ENCODE peak calls at places on chromosomes 1 and 21, in six cellular contexts. One of them, this sample, is unnamed.

GRCh38 chr1:203524152-203524551 is 30.2 kb downstream of the OPTC start:
- DNase-seq in activated T-helper 1 cell treated with Interleukin-2 at 50 U/mL for 16 hours: no peak
- DNase-seq in stimulated activated naive CD8-positive, alpha-beta T cell treated with anti-CD3 and anti-CD28 coated beads, Interleukin-15, Interleukin-2, amounts not matched to agents 100 U/mL and 50 U/mL, for 24 hours: no peak
- DNase-seq in activated T-cell treated with anti-CD3 and anti-CD28 coated beads for 1 hour: no peak
- DNase-seq in neural progenitor cell: no peak
- DNase-seq in EH: no peak
- DNase-seq in this sample: no peak

GRCh38 chr21:42164064-42164789 is 54.7 kb upstream of the ABCG1 start:
- DNase-seq in activated T-helper 1 cell treated with Interleukin-2 at 50 U/mL for 16 hours: peak; percentile 22
- DNase-seq in stimulated activated naive CD8-positive, alpha-beta T cell treated with anti-CD3 and anti-CD28 coated beads, Interleukin-15, Interleukin-2, amounts not matched to agents 100 U/mL and 50 U/mL, for 24 hours: peak; percentile 68
- DNase-seq in activated T-cell treated with anti-CD3 and anti-CD28 coated beads for 1 hour: peak; percentile 33
- DNase-seq in neural progenitor cell: peak; percentile 44
- DNase-seq in EH: peak; percentile 9
- DNase-seq in this sample: peak; percentile 78

GRCh38 chr1:109277434-109278204 is 5.3 kb downstream of the PSRC1 start:
- DNase-seq in activated T-helper 1 cell treated with Interleukin-2 at 50 U/mL for 16 hours: peak; percentile 27
- DNase-seq in stimulated activated naive CD8-positive, alpha-beta T cell treated with anti-CD3 and anti-CD28 coated beads, Interleukin-15, Interleukin-2, amounts not matched to agents 100 U/mL and 50 U/mL, for 24 hours: peak; percentile 81
- DNase-seq in activated T-cell treated with anti-CD3 and anti-CD28 coated beads for 1 hour: peak; percentile 51
- DNase-seq in neural progenitor cell: peak; percentile 82
- DNase-seq in EH: peak; percentile 71
- DNase-seq in this sample: peak; percentile 91

GRCh38 chr1:168583571-168583970 is 7.2 kb downstream of the XCL1 start:
- DNase-seq in activated T-helper 1 cell treated with Interleukin-2 at 50 U/mL for 16 hours: no peak
- DNase-seq in stimulated activated naive CD8-positive, alpha-beta T cell treated with anti-CD3 and anti-CD28 coated beads, Interleukin-15, Interleukin-2, amounts not matched to agents 100 U/mL and 50 U/mL, for 24 hours: no peak
- DNase-seq in activated T-cell treated with anti-CD3 and anti-CD28 coated beads for 1 hour: no peak
- DNase-seq in neural progenitor cell: no peak
- DNase-seq in EH: no peak
- DNase-seq in this sample: no peak

GRCh38 chr21:44686000-44686781 is 4.2 kb upstream of the KRTAP12-1 start:
- DNase-seq in activated T-helper 1 cell treated with Interleukin-2 at 50 U/mL for 16 hours: no peak
- DNase-seq in stimulated activated naive CD8-positive, alpha-beta T cell treated with anti-CD3 and anti-CD28 coated beads, Interleukin-15, Interleukin-2, amounts not matched to agents 100 U/mL and 50 U/mL, for 24 hours: no peak
- DNase-seq in activated T-cell treated with anti-CD3 and anti-CD28 coated beads for 1 hour: no peak
- DNase-seq in neural progenitor cell: peak; percentile 78
- DNase-seq in EH: no peak
- DNase-seq in this sample: no peak

GRCh38 chr1:35600593-35600992 is 27.5 kb downstream of the TFAP2E start:
- DNase-seq in activated T-helper 1 cell treated with Interleukin-2 at 50 U/mL for 16 hours: no peak
- DNase-seq in stimulated activated naive CD8-positive, alpha-beta T cell treated with anti-CD3 and anti-CD28 coated beads, Interleukin-15, Interleukin-2, amounts not matched to agents 100 U/mL and 50 U/mL, for 24 hours: no peak
- DNase-seq in activated T-cell treated with anti-CD3 and anti-CD28 coated beads for 1 hour: no peak
- DNase-seq in neural progenitor cell: no peak
- DNase-seq in EH: no peak
- DNase-seq in this sample: no peak

GRCh38 chr1:118504231-118504644 is 319.2 kb upstream of the SPAG17 start:
- DNase-seq in activated T-helper 1 cell treated with Interleukin-2 at 50 U/mL for 16 hours: no peak
- DNase-seq in stimulated activated naive CD8-positive, alpha-beta T cell treated with anti-CD3 and anti-CD28 coated beads, Interleukin-15, Interleukin-2, amounts not matched to agents 100 U/mL and 50 U/mL, for 24 hours: no peak
- DNase-seq in activated T-cell treated with anti-CD3 and anti-CD28 coated beads for 1 hour: no peak
- DNase-seq in neural progenitor cell: no peak
- DNase-seq in EH: no peak
- DNase-seq in this sample: no peak

GRCh38 chr1:95953005-95953404 is 719.0 kb downstream of the RWDD3 start:
- DNase-seq in activated T-helper 1 cell treated with Interleukin-2 at 50 U/mL for 16 hours: no peak
- DNase-seq in stimulated activated naive CD8-positive, alpha-beta T cell treated with anti-CD3 and anti-CD28 coated beads, Interleukin-15, Interleukin-2, amounts not matched to agents 100 U/mL and 50 U/mL, for 24 hours: no peak
- DNase-seq in activated T-cell treated with anti-CD3 and anti-CD28 coated beads for 1 hour: no peak
- DNase-seq in neural progenitor cell: peak; percentile 37
- DNase-seq in EH: no peak
- DNase-seq in this sample: peak; percentile 12

GRCh38 chr1:18575620-18576019 is 55.0 kb upstream of the PAX7 start:
- DNase-seq in activated T-helper 1 cell treated with Interleukin-2 at 50 U/mL for 16 hours: peak; percentile 5
- DNase-seq in stimulated activated naive CD8-positive, alpha-beta T cell treated with anti-CD3 and anti-CD28 coated beads, Interleukin-15, Interleukin-2, amounts not matched to agents 100 U/mL and 50 U/mL, for 24 hours: no peak
- DNase-seq in activated T-cell treated with anti-CD3 and anti-CD28 coated beads for 1 hour: peak; percentile 41
- DNase-seq in neural progenitor cell: peak; percentile 90
- DNase-seq in EH: no peak
- DNase-seq in this sample: peak; percentile 82

GRCh38 chr1:160206421-160207117 is 1.4 kb downstream of the PEA15 start:
- DNase-seq in activated T-helper 1 cell treated with Interleukin-2 at 50 U/mL for 16 hours: no peak
- DNase-seq in stimulated activated naive CD8-positive, alpha-beta T cell treated with anti-CD3 and anti-CD28 coated beads, Interleukin-15, Interleukin-2, amounts not matched to agents 100 U/mL and 50 U/mL, for 24 hours: no peak
- DNase-seq in activated T-cell treated with anti-CD3 and anti-CD28 coated beads for 1 hour: no peak
- DNase-seq in neural progenitor cell: peak; percentile 17
- DNase-seq in EH: peak; percentile 97
- DNase-seq in this sample: no peak

GRCh38 chr1:54885863-54886723 is 902 bp downstream of the DHCR24 start:
- DNase-seq in activated T-helper 1 cell treated with Interleukin-2 at 50 U/mL for 16 hours: no peak
- DNase-seq in stimulated activated naive CD8-positive, alpha-beta T cell treated with anti-CD3 and anti-CD28 coated beads, Interleukin-15, Interleukin-2, amounts not matched to agents 100 U/mL and 50 U/mL, for 24 hours: no peak
- DNase-seq in activated T-cell treated with anti-CD3 and anti-CD28 coated beads for 1 hour: no peak
- DNase-seq in neural progenitor cell: peak; percentile 31
- DNase-seq in EH: no peak
- DNase-seq in this sample: peak; percentile 75

GRCh38 chr1:158357441-158357840 is 3.7 kb downstream of the CD1E start:
- DNase-seq in activated T-helper 1 cell treated with Interleukin-2 at 50 U/mL for 16 hours: no peak
- DNase-seq in stimulated activated naive CD8-positive, alpha-beta T cell treated with anti-CD3 and anti-CD28 coated beads, Interleukin-15, Interleukin-2, amounts not matched to agents 100 U/mL and 50 U/mL, for 24 hours: no peak
- DNase-seq in activated T-cell treated with anti-CD3 and anti-CD28 coated beads for 1 hour: no peak
- DNase-seq in neural progenitor cell: no peak
- DNase-seq in EH: no peak
- DNase-seq in this sample: no peak

GRCh38 chr1:229093546-229094336 is 177.2 kb upstream of the RAB4A start:
- DNase-seq in activated T-helper 1 cell treated with Interleukin-2 at 50 U/mL for 16 hours: no peak
- DNase-seq in stimulated activated naive CD8-positive, alpha-beta T cell treated with anti-CD3 and anti-CD28 coated beads, Interleukin-15, Interleukin-2, amounts not matched to agents 100 U/mL and 50 U/mL, for 24 hours: no peak
- DNase-seq in activated T-cell treated with anti-CD3 and anti-CD28 coated beads for 1 hour: no peak
- DNase-seq in neural progenitor cell: no peak
- DNase-seq in EH: no peak
- DNase-seq in this sample: no peak

GRCh38 chr1:169475806-169476205 is 9.9 kb downstream of the SLC19A2 start:
- DNase-seq in activated T-helper 1 cell treated with Interleukin-2 at 50 U/mL for 16 hours: no peak
- DNase-seq in stimulated activated naive CD8-positive, alpha-beta T cell treated with anti-CD3 and anti-CD28 coated beads, Interleukin-15, Interleukin-2, amounts not matched to agents 100 U/mL and 50 U/mL, for 24 hours: no peak
- DNase-seq in activated T-cell treated with anti-CD3 and anti-CD28 coated beads for 1 hour: no peak
- DNase-seq in neural progenitor cell: peak; percentile 82
- DNase-seq in EH: no peak
- DNase-seq in this sample: peak; percentile 72

GRCh38 chr1:65694933-65695332 is 97.8 kb upstream of the PDE4B start:
- DNase-seq in activated T-helper 1 cell treated with Interleukin-2 at 50 U/mL for 16 hours: no peak
- DNase-seq in stimulated activated naive CD8-positive, alpha-beta T cell treated with anti-CD3 and anti-CD28 coated beads, Interleukin-15, Interleukin-2, amounts not matched to agents 100 U/mL and 50 U/mL, for 24 hours: no peak
- DNase-seq in activated T-cell treated with anti-CD3 and anti-CD28 coated beads for 1 hour: no peak
- DNase-seq in neural progenitor cell: no peak
- DNase-seq in EH: no peak
- DNase-seq in this sample: no peak

GRCh38 chr1:63326473-63327380 is 4.4 kb downstream of the FOXD3 start:
- DNase-seq in activated T-helper 1 cell treated with Interleukin-2 at 50 U/mL for 16 hours: no peak
- DNase-seq in stimulated activated naive CD8-positive, alpha-beta T cell treated with anti-CD3 and anti-CD28 coated beads, Interleukin-15, Interleukin-2, amounts not matched to agents 100 U/mL and 50 U/mL, for 24 hours: no peak
- DNase-seq in activated T-cell treated with anti-CD3 and anti-CD28 coated beads for 1 hour: no peak
- DNase-seq in neural progenitor cell: peak; percentile 51
- DNase-seq in EH: no peak
- DNase-seq in this sample: peak; percentile 72

This sample was measured in NCI-H82.